ENCODE peak calls at places on chromosomes 1 and 21, in ten cellular contexts. One of them, this sample, is unnamed.

GRCh38 chr1:150847499-150848060 is 28.8 kb downstream of the ARNT start:
- DNase-seq in body of pancreas: no peak
- DNase-seq in cardiac muscle cell: no peak
- DNase-seq in heart right ventricle: no peak
- DNase-seq in HL-60: no peak
- DNase-seq in right cardiac atrium: no peak
- DNase-seq in heart left ventricle: no peak
- DNase-seq in DND-41: no peak
- DNase-seq in ovary: no peak
- DNase-seq in RWPE1: no peak
- DNase-seq in this sample: no peak

GRCh38 chr1:37890378-37891014 is 31.1 kb upstream of the MTF1 start:
- DNase-seq in body of pancreas: no peak
- DNase-seq in right cardiac atrium: no peak
- DNase-seq in HL-60: no peak
- DNase-seq in heart left ventricle: no peak
- DNase-seq in cardiac muscle cell: peak; percentile 44
- DNase-seq in RWPE1: peak; percentile 38
- DNase-seq in DND-41: no peak
- DNase-seq in heart right ventricle: no peak
- DNase-seq in ovary: no peak
- DNase-seq in this sample: no peak

GRCh38 chr1:34532113-34532512 is 222.7 kb upstream of the GJB5 start:
- DNase-seq in heart right ventricle: no peak
- DNase-seq in cardiac muscle cell: no peak
- DNase-seq in right cardiac atrium: no peak
- DNase-seq in ovary: no peak
- DNase-seq in DND-41: no peak
- DNase-seq in heart left ventricle: no peak
- DNase-seq in HL-60: no peak
- DNase-seq in body of pancreas: no peak
- DNase-seq in RWPE1: no peak
- DNase-seq in this sample: no peak

GRCh38 chr1:244060691-244061090 is 9.6 kb downstream of the ZBTB18 start:
- DNase-seq in cardiac muscle cell: no peak
- DNase-seq in heart left ventricle: no peak
- DNase-seq in HL-60: no peak
- DNase-seq in RWPE1: no peak
- DNase-seq in body of pancreas: no peak
- DNase-seq in ovary: no peak
- DNase-seq in heart right ventricle: no peak
- DNase-seq in DND-41: no peak
- DNase-seq in right cardiac atrium: no peak
- DNase-seq in this sample: no peak

GRCh38 chr1:45134468-45134873 is 71.9 kb downstream of the ZSWIM5 start:
- DNase-seq in heart left ventricle: no peak
- DNase-seq in DND-41: no peak
- DNase-seq in right cardiac atrium: no peak
- DNase-seq in ovary: no peak
- DNase-seq in RWPE1: no peak
- DNase-seq in HL-60: no peak
- DNase-seq in cardiac muscle cell: no peak
- DNase-seq in heart right ventricle: no peak
- DNase-seq in body of pancreas: no peak
- DNase-seq in this sample: no peak

GRCh38 chr1:54378157-54378883 is 27.9 kb downstream of the SSBP3 start:
- DNase-seq in HL-60: no peak
- DNase-seq in RWPE1: no peak
- DNase-seq in right cardiac atrium: no peak
- DNase-seq in body of pancreas: no peak
- DNase-seq in cardiac muscle cell: peak; percentile 84
- DNase-seq in ovary: no peak
- DNase-seq in heart left ventricle: no peak
- DNase-seq in DND-41: no peak
- DNase-seq in heart right ventricle: no peak
- DNase-seq in this sample: no peak

GRCh38 chr1:87346130-87346804 is 17.6 kb downstream of the LMO4 start:
- DNase-seq in right cardiac atrium: peak; percentile 13
- DNase-seq in heart left ventricle: no peak
- DNase-seq in ovary: no peak
- DNase-seq in cardiac muscle cell: no peak
- DNase-seq in HL-60: no peak
- DNase-seq in DND-41: no peak
- DNase-seq in RWPE1: no peak
- DNase-seq in body of pancreas: no peak
- DNase-seq in heart right ventricle: no peak
- DNase-seq in this sample: no peak

GRCh38 chr1:59149435-59149834 is 147.5 kb upstream of the FGGY start:
- DNase-seq in body of pancreas: no peak
- DNase-seq in DND-41: no peak
- DNase-seq in right cardiac atrium: no peak
- DNase-seq in heart right ventricle: no peak
- DNase-seq in cardiac muscle cell: no peak
- DNase-seq in ovary: no peak
- DNase-seq in heart left ventricle: no peak
- DNase-seq in RWPE1: no peak
- DNase-seq in HL-60: no peak
- DNase-seq in this sample: no peak

GRCh38 chr1:112358798-112359408 is 37.1 kb upstream of the CTTNBP2NL start:
- DNase-seq in heart left ventricle: peak; percentile 62
- DNase-seq in right cardiac atrium: peak; percentile 89
- DNase-seq in RWPE1: peak; percentile 51
- DNase-seq in DND-41: peak; percentile 46
- DNase-seq in cardiac muscle cell: peak; percentile 49
- DNase-seq in body of pancreas: peak; percentile 74
- DNase-seq in HL-60: no peak
- DNase-seq in heart right ventricle: peak; percentile 76
- DNase-seq in ovary: peak; percentile 82
- DNase-seq in this sample: peak; percentile 72
- H3K27ac ChIP-seq in heart left ventricle: no peak overlapping the region
- H3K27ac ChIP-seq in right cardiac atrium: peak overlapping the region; percentile 97
- H3K27ac ChIP-seq in RWPE1: no peak overlapping the region
- H3K27ac ChIP-seq in DND-41: no peak overlapping the region
- H3K27ac ChIP-seq in cardiac muscle cell: no peak overlapping the region
- H3K27ac ChIP-seq in body of pancreas: peak overlapping the region; percentile 11
- H3K27ac ChIP-seq in HL-60: no peak overlapping the region
- H3K27ac ChIP-seq in heart right ventricle: peak overlapping the region; percentile 88
- H3K27ac ChIP-seq in ovary: no peak overlapping the region
- H3K27ac ChIP-seq in this sample: peak overlapping the region; percentile 90

GRCh38 chr1:30965914-30966313 is 57.4 kb upstream of the SDC3 start:
- DNase-seq in ovary: no peak
- DNase-seq in DND-41: no peak
- DNase-seq in body of pancreas: no peak
- DNase-seq in HL-60: no peak
- DNase-seq in heart right ventricle: no peak
- DNase-seq in right cardiac atrium: no peak
- DNase-seq in heart left ventricle: no peak
- DNase-seq in RWPE1: no peak
- DNase-seq in cardiac muscle cell: no peak
- DNase-seq in this sample: no peak

GRCh38 chr1:30966690-30967369 is 58.3 kb upstream of the SDC3 start:
- DNase-seq in DND-41: no peak
- DNase-seq in RWPE1: peak; percentile 77
- DNase-seq in ovary: peak; percentile 31
- DNase-seq in HL-60: no peak
- DNase-seq in cardiac muscle cell: peak; percentile 46
- DNase-seq in right cardiac atrium: no peak
- DNase-seq in heart left ventricle: peak; percentile 22
- DNase-seq in body of pancreas: peak; percentile 37
- DNase-seq in heart right ventricle: no peak
- DNase-seq in this sample: no peak

GRCh38 chr1:30957560-30958222 is 49.1 kb upstream of the SDC3 start:
- DNase-seq in DND-41: no peak
- DNase-seq in heart right ventricle: no peak
- DNase-seq in body of pancreas: no peak
- DNase-seq in cardiac muscle cell: no peak
- DNase-seq in right cardiac atrium: no peak
- DNase-seq in RWPE1: no peak
- DNase-seq in HL-60: no peak
- DNase-seq in ovary: no peak
- DNase-seq in heart left ventricle: no peak
- DNase-seq in this sample: no peak

GRCh38 chr1:30964706-30965105 is 56.1 kb upstream of the SDC3 start:
- DNase-seq in HL-60: no peak
- DNase-seq in right cardiac atrium: no peak
- DNase-seq in heart left ventricle: peak; percentile 43
- DNase-seq in body of pancreas: no peak
- DNase-seq in DND-41: no peak
- DNase-seq in cardiac muscle cell: peak; percentile 88
- DNase-seq in heart right ventricle: peak; percentile 26
- DNase-seq in ovary: no peak
- DNase-seq in RWPE1: no peak
- DNase-seq in this sample: no peak

GRCh38 chr1:30962609-30963508 is 54.3 kb upstream of the SDC3 start:
- DNase-seq in ovary: no peak
- DNase-seq in cardiac muscle cell: no peak
- DNase-seq in RWPE1: no peak
- DNase-seq in DND-41: no peak
- DNase-seq in right cardiac atrium: no peak
- DNase-seq in HL-60: no peak
- DNase-seq in heart left ventricle: no peak
- DNase-seq in body of pancreas: no peak
- DNase-seq in heart right ventricle: no peak
- DNase-seq in this sample: no peak
- H3K27ac ChIP-seq in ovary: no peak overlapping the region
- H3K27ac ChIP-seq in cardiac muscle cell: peak overlapping the region; percentile 87
- H3K27ac ChIP-seq in RWPE1: peak overlapping the region; percentile 40
- H3K27ac ChIP-seq in DND-41: no peak overlapping the region
- H3K27ac ChIP-seq in right cardiac atrium: no peak overlapping the region
- H3K27ac ChIP-seq in HL-60: no peak overlapping the region
- H3K27ac ChIP-seq in heart left ventricle: peak overlapping the region; percentile 18
- H3K27ac ChIP-seq in body of pancreas: no peak overlapping the region
- H3K27ac ChIP-seq in heart right ventricle: peak overlapping the region; percentile 21
- H3K27ac ChIP-seq in this sample: no peak overlapping the region

DNA sequence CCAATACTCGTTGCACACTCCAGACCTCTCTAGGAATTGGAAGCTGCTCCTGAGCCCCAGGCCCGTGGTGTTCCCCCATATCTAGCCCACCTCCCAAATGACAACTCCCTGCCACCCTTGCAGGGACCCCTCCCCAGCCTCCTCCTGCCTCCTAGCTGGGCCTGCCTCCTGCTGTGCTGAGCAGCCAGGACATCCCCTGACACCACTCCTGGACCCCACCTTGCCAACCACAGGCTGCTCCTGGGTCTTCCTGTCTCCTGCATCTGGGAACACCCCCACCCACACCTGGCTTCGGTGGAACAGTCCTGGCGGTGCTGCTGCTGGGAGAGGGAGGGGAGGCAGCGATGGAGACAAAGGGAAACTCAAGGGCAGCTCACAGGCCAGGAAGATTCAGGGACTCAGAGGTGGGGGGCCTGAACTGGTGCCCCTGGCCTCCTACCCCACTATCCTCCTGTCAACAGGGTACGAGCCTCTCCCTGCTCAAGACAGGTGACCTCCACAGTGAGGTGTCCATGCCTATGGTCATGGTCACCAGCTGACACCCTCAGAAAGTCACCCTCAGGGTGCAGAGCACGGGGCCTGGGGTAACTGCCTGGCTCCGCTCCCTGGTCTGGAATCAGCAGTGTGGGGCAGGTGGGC is 81.2 kb downstream of the RIPK4 start:
- DNase-seq in heart left ventricle: no peak
- DNase-seq in body of pancreas: no peak
- DNase-seq in cardiac muscle cell: no peak
- DNase-seq in RWPE1: no peak
- DNase-seq in ovary: no peak
- DNase-seq in right cardiac atrium: peak; percentile 14
- DNase-seq in DND-41: no peak
- DNase-seq in heart right ventricle: no peak
- DNase-seq in HL-60: no peak
- DNase-seq in this sample: no peak
- H3K27ac ChIP-seq in heart left ventricle: no peak overlapping the region
- H3K27ac ChIP-seq in body of pancreas: peak overlapping the region; percentile 71
- H3K27ac ChIP-seq in cardiac muscle cell: no peak overlapping the region
- H3K27ac ChIP-seq in RWPE1: peak overlapping the region; percentile 100
- H3K27ac ChIP-seq in ovary: no peak overlapping the region
- H3K27ac ChIP-seq in right cardiac atrium: no peak overlapping the region
- H3K27ac ChIP-seq in DND-41: no peak overlapping the region
- H3K27ac ChIP-seq in heart right ventricle: no peak overlapping the region
- H3K27ac ChIP-seq in HL-60: no peak overlapping the region
- H3K27ac ChIP-seq in this sample: no peak overlapping the region

GRCh38 chr1:230270185-230270939 is 155.8 kb downstream of the PGBD5 start:
- DNase-seq in ovary: peak; percentile 10
- DNase-seq in body of pancreas: no peak
- DNase-seq in HL-60: no peak
- DNase-seq in DND-41: no peak
- DNase-seq in RWPE1: no peak
- DNase-seq in right cardiac atrium: no peak
- DNase-seq in cardiac muscle cell: no peak
- DNase-seq in heart left ventricle: no peak
- DNase-seq in heart right ventricle: no peak
- DNase-seq in this sample: no peak

GRCh38 chr1:230266456-230266855 is 159.7 kb downstream of the PGBD5 start:
- DNase-seq in DND-41: no peak
- DNase-seq in heart right ventricle: no peak
- DNase-seq in RWPE1: no peak
- DNase-seq in heart left ventricle: no peak
- DNase-seq in cardiac muscle cell: no peak
- DNase-seq in body of pancreas: no peak
- DNase-seq in ovary: no peak
- DNase-seq in HL-60: no peak
- DNase-seq in right cardiac atrium: no peak
- DNase-seq in this sample: no peak

GRCh38 chr1:230268371-230269170 is 157.6 kb downstream of the PGBD5 start:
- DNase-seq in ovary: peak; percentile 39
- DNase-seq in heart left ventricle: peak; percentile 48
- DNase-seq in cardiac muscle cell: peak; percentile 81
- DNase-seq in right cardiac atrium: no peak
- DNase-seq in HL-60: no peak
- DNase-seq in RWPE1: peak; percentile 64
- DNase-seq in body of pancreas: peak; percentile 66
- DNase-seq in heart right ventricle: no peak
- DNase-seq in DND-41: peak; percentile 37
- DNase-seq in this sample: no peak

GRCh38 chr1:230265200-230266115 is 160.7 kb downstream of the PGBD5 start:
- DNase-seq in RWPE1: no peak
- DNase-seq in heart right ventricle: no peak
- DNase-seq in heart left ventricle: no peak
- DNase-seq in HL-60: no peak
- DNase-seq in ovary: peak; percentile 12
- DNase-seq in right cardiac atrium: no peak
- DNase-seq in body of pancreas: no peak
- DNase-seq in DND-41: no peak
- DNase-seq in cardiac muscle cell: no peak
- DNase-seq in this sample: no peak

DNA sequence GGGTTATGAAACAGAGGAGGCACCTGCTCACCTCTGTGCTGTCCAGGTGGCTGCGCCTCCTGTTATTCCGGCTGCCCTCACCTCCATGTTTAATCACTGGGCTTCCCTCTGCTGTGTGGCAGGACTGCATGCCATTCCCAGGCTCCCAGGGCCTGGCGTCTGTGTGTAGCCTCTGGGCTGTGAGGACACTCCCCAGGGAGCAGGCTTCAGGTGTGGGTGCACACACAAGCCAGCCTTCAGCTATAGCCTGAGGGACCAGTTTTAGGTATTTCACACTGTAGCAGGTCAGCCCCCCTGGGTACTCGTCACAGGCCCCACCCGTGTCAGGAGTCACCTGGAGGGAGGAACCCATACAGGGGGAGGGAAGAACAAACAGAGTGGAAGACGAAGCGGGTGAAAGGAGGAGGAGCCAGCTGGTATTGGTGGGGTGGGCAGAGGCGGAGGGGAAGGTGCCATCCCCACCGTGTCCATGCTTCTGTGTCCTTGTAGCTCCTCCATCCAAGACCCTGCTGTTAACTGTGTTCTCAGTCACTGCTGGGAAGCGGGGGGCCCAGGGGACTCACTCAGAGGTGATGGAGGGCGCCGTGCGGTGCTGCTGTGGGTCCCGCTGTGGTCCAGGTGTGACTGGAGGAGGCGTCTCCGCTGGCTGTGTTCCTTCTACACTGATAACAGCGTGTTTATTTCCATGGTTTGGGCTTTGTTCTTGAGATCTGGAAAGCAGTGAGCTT is 158.6 kb downstream of the PGBD5 start:
- DNase-seq in body of pancreas: peak; percentile 68
- DNase-seq in DND-41: no peak
- DNase-seq in cardiac muscle cell: no peak
- DNase-seq in ovary: peak; percentile 14
- DNase-seq in heart left ventricle: no peak
- DNase-seq in heart right ventricle: no peak
- DNase-seq in HL-60: no peak
- DNase-seq in RWPE1: no peak
- DNase-seq in right cardiac atrium: no peak
- DNase-seq in this sample: no peak
- H3K27ac ChIP-seq in body of pancreas: peak overlapping the region; percentile 46
- H3K27ac ChIP-seq in DND-41: no peak overlapping the region
- H3K27ac ChIP-seq in cardiac muscle cell: no peak overlapping the region
- H3K27ac ChIP-seq in ovary: no peak overlapping the region
- H3K27ac ChIP-seq in heart left ventricle: no peak overlapping the region
- H3K27ac ChIP-seq in heart right ventricle: no peak overlapping the region
- H3K27ac ChIP-seq in HL-60: no peak overlapping the region
- H3K27ac ChIP-seq in RWPE1: peak overlapping the region; percentile 5
- H3K27ac ChIP-seq in right cardiac atrium: no peak overlapping the region
- H3K27ac ChIP-seq in this sample: no peak overlapping the region

This sample was measured in lung.